ENCODE peak calls at places on chromosomes 7 and 10, in seven cellular contexts. W is Caki2; X is activated CD8-positive, alpha-beta memory T cell treated with anti-CD3 and anti-CD28 coated beads for 24 hours; S is HuH-7; M is central memory CD4-positive, alpha-beta T cell; R is C1 segment of cervical spinal cord; O is fibroblast of lung. I is an unnamed sample.

GRCh38 chr7:69364814-69365587 is 233.3 kb upstream of the AUTS2 start:
- DNase-seq in W (no peak), X (no peak), S (no peak), M (no peak), R (no peak), O (no peak), I (no peak)

GRCh38 chr7:69994218-69994617 is 395.9 kb downstream of the AUTS2 start:
- DNase-seq in W (no peak), X (no peak), S (no peak), M (no peak), R (no peak), O (no peak), I (no peak)

GRCh38 chr7:24898691-24899090 is 81.3 kb downstream of the OSBPL3 start:
- DNase-seq in W (no peak), X (no peak), S (no peak), M (no peak), R (no peak), O (no peak), I (no peak)

GRCh38 chr10:13099666-13100348 is at the start of gene OPTN:
- DNase-seq in W (peak; percentile 94), X (peak; percentile 88), S (peak; percentile 91), M (peak; percentile 80), R (peak; percentile 84), O (peak; percentile 83), I (peak; percentile 69)

GRCh38 chr7:5477723-5478531 is 54.3 kb upstream of the TNRC18 start:
- DNase-seq in W (no peak), X (no peak), S (peak; percentile 71), M (no peak), R (no peak), O (no peak), I (no peak)

GRCh38 chr7:66140924-66141323 is 26.3 kb downstream of the CRCP start:
- DNase-seq in W (peak; percentile 58), X (no peak), S (peak; percentile 61), M (no peak), R (peak; percentile 13), O (peak; percentile 92), I (peak; percentile 56)

GRCh38 chr7:4789194-4790077 is 14.0 kb downstream of the AP5Z1 start:
- DNase-seq in W (no peak), X (no peak), S (no peak), M (no peak), R (no peak), O (no peak), I (no peak)

GRCh38 chr10:79328737-79329504 is 18.3 kb upstream of the PPIF start:
- DNase-seq in W (peak; percentile 89), X (no peak), S (no peak), M (no peak), R (no peak), O (no peak), I (no peak)

GRCh38 chr7:2843191-2843685 is 870 bp downstream of the GNA12 start:
- DNase-seq in W (no peak), X (no peak), S (no peak), M (no peak), R (no peak), O (no peak), I (no peak)

GRCh38 chr7:151260471-151260870 is 12.0 kb upstream of the SMARCD3 start:
- DNase-seq in W (no peak), X (no peak), S (no peak), M (no peak), R (no peak), O (no peak), I (no peak)

GRCh38 chr10:86944907-86945306 is 12.5 kb downstream of the MMRN2 start:
- DNase-seq in W (no peak), X (peak; percentile 21), S (no peak), M (no peak), R (no peak), O (no peak), I (no peak)

GRCh38 chr10:51685768-51686167 is 13.6 kb downstream of the CSTF2T start:
- DNase-seq in W (no peak), X (no peak), S (no peak), M (no peak), R (no peak), O (peak; percentile 39), I (no peak)

GRCh38 chr10:70552585-70552984 is 50.0 kb downstream of the PRF1 start:
- DNase-seq in W (no peak), X (no peak), S (no peak), M (no peak), R (no peak), O (peak; percentile 41), I (no peak)

GRCh38 chr10:26432938-26433337 is 5.2 kb upstream of the APBB1IP start:
- DNase-seq in W (no peak), X (no peak), S (no peak), M (no peak), R (no peak), O (no peak), I (no peak)

GRCh38 chr10:120508393-120508792 is 51.4 kb downstream of the PLPP4 start:
- DNase-seq in W (peak; percentile 49), X (no peak), S (no peak), M (no peak), R (no peak), O (no peak), I (no peak)

GRCh38 chr7:84700563-84701370 is 486.1 kb downstream of the SEMA3D start:
- DNase-seq in W (no peak), X (no peak), S (no peak), M (no peak), R (no peak), O (peak; percentile 20), I (no peak)

GRCh38 chr10:37710831-37711616 is 146.4 kb downstream of the ZNF248 start:
- DNase-seq in W (peak; percentile 47), X (no peak), S (no peak), M (no peak), R (no peak), O (no peak), I (no peak)

GRCh38 chr10:26983156-26983555 is 117.1 kb downstream of the ANKRD26 start:
- DNase-seq in W (no peak), X (no peak), S (no peak), M (no peak), R (no peak), O (no peak), I (no peak)

GRCh38 chr7:12569673-12570072 is 847 bp upstream of the SCIN start:
- DNase-seq in W (no peak), X (no peak), S (no peak), M (no peak), R (no peak), O (no peak), I (no peak)

GRCh38 chr10:77361426-77361825 is 276.2 kb downstream of the KCNMA1 start:
- DNase-seq in W (no peak), X (peak; percentile 28), S (no peak), M (no peak), R (no peak), O (no peak), I (no peak)

GRCh38 chr7:153507885-153508284 is 544.3 kb upstream of the DPP6 start:
- DNase-seq in W (no peak), X (no peak), S (no peak), M (no peak), R (no peak), O (no peak), I (no peak)

GRCh38 chr10:107163904-107164861 is at the start of gene SORCS1:
- DNase-seq in W (no peak), X (no peak), S (no peak), M (no peak), R (no peak), O (no peak), I (no peak)

GRCh38 chr7:91995391-91995790 is 54.7 kb downstream of the AKAP9 start:
- DNase-seq in W (no peak), X (no peak), S (no peak), M (no peak), R (no peak), O (no peak), I (no peak)

GRCh38 chr10:127228195-127228785 is 31.9 kb upstream of the INSYN2A start:
- DNase-seq in W (no peak), X (no peak), S (peak; percentile 37), M (no peak), R (no peak), O (peak; percentile 14), I (no peak)

GRCh38 chr10:113523071-113523470 is 29.8 kb upstream of the HABP2 start:
- DNase-seq in W (no peak), X (no peak), S (no peak), M (no peak), R (no peak), O (no peak), I (no peak)

GRCh38 chr7:96723622-96724021 is 14.0 kb upstream of the SEM1 start:
- DNase-seq in W (no peak), X (no peak), S (no peak), M (no peak), R (no peak), O (no peak), I (no peak)

GRCh38 chr10:128641998-128642397 is 515.8 kb upstream of the MKI67 start:
- DNase-seq in W (no peak), X (no peak), S (no peak), M (no peak), R (no peak), O (no peak), I (no peak)

GRCh38 chr10:132173185-132173584 is 13.6 kb upstream of the DPYSL4 start:
- DNase-seq in W (no peak), X (no peak), S (no peak), M (no peak), R (no peak), O (no peak), I (no peak)

GRCh38 chr7:44226396-44226753 is 25.6 kb downstream of the YKT6 start:
- DNase-seq in W (no peak), X (no peak), S (no peak), M (no peak), R (no peak), O (no peak), I (no peak)

GRCh38 chr7:50266893-50267386 is 37.6 kb upstream of the IKZF1 start:
- DNase-seq in W (no peak), X (peak; percentile 87), S (no peak), M (peak; percentile 86), R (no peak), O (no peak), I (no peak)

GRCh38 chr7:127437241-127437640 is 44.7 kb upstream of the ZNF800 start:
- DNase-seq in W (no peak), X (no peak), S (no peak), M (no peak), R (no peak), O (no peak), I (no peak)

GRCh38 chr10:31374146-31374696 is 55.2 kb downstream of the ZEB1 start:
- DNase-seq in W (no peak), X (no peak), S (no peak), M (no peak), R (no peak), O (peak; percentile 28), I (no peak)

GRCh38 chr10:28837613-28838390 is 160.5 kb downstream of the BAMBI start:
- DNase-seq in W (no peak), X (no peak), S (no peak), M (no peak), R (no peak), O (no peak), I (no peak)

GRCh38 chr10:58513189-58514101 is 773 bp downstream of the BICC1 start:
- DNase-seq in W (peak; percentile 78), X (peak; percentile 56), S (peak; percentile 43), M (no peak), R (peak; percentile 22), O (peak; percentile 78), I (peak; percentile 75)